ENCODE peak calls at places on chromosomes 5 and 9, in four cellular contexts. One of them, this sample, is unnamed.
A peak's percentile ranks its signal among the peaks of the same experiment; 100 is the strongest.

GRCh38 chr5:3119435-3119834 is 368.0 kb upstream of the IRX2 start:
- DNase-seq in H1: no peak
- DNase-seq in HepG2: no peak
- DNase-seq in SK-N-SH: no peak
- DNase-seq in this sample: no peak

GRCh38 chr5:120304653-120305052 is 159.4 kb upstream of the PRR16 start:
- DNase-seq in HepG2: no peak
- DNase-seq in SK-N-SH: no peak
- DNase-seq in H1: no peak
- DNase-seq in this sample: no peak

GRCh38 chr9:131657031-131657377 is 82.9 kb downstream of the RAPGEF1 start:
- DNase-seq in H1: no peak
- DNase-seq in HepG2: no peak
- DNase-seq in SK-N-SH: no peak
- DNase-seq in this sample: no peak

GRCh38 chr5:135251099-135251498 is 147.9 kb downstream of the MACROH2A1 start:
- DNase-seq in HepG2: no peak
- DNase-seq in SK-N-SH: no peak
- DNase-seq in H1: no peak
- DNase-seq in this sample: no peak

GRCh38 chr9:94984891-94985476 is 258.5 kb downstream of the AOPEP start:
- DNase-seq in SK-N-SH: no peak
- DNase-seq in HepG2: no peak
- DNase-seq in H1: no peak
- DNase-seq in this sample: no peak

GRCh38 chr5:62717211-62717927 is 138.8 kb downstream of the LRRC70 start:
- DNase-seq in H1: peak; percentile 25
- DNase-seq in HepG2: no peak
- DNase-seq in SK-N-SH: no peak
- DNase-seq in this sample: no peak

GRCh38 chr9:136538599-136539426 is 7.0 kb downstream of the NOTCH1 start:
- DNase-seq in H1: no peak
- DNase-seq in HepG2: no peak
- DNase-seq in SK-N-SH: no peak
- DNase-seq in this sample: no peak

GRCh38 chr9:110179734-110180133 is 28.2 kb downstream of the C9orf152 start:
- DNase-seq in SK-N-SH: no peak
- DNase-seq in H1: no peak
- DNase-seq in HepG2: no peak
- DNase-seq in this sample: no peak

GRCh38 chr5:138641547-138642298 is 66.5 kb upstream of the HSPA9 start:
- DNase-seq in SK-N-SH: peak; percentile 74
- DNase-seq in H1: peak; percentile 34
- DNase-seq in HepG2: peak; percentile 50
- DNase-seq in this sample: no peak

GRCh38 chr5:87769137-87769536 is 356.4 kb upstream of the CCNH start:
- DNase-seq in HepG2: no peak
- DNase-seq in SK-N-SH: no peak
- DNase-seq in H1: no peak
- DNase-seq in this sample: no peak

GRCh38 chr9:137194388-137194787 is 5.9 kb downstream of the SSNA1 start:
- DNase-seq in SK-N-SH: no peak
- DNase-seq in H1: no peak
- DNase-seq in HepG2: no peak
- DNase-seq in this sample: no peak

GRCh38 chr5:42656661-42657035 is 100.0 kb upstream of the CCDC152 start:
- DNase-seq in SK-N-SH: no peak
- DNase-seq in H1: no peak
- DNase-seq in HepG2: no peak
- DNase-seq in this sample: no peak
- TF ChIP-seq TCF12 in SK-N-SH: no peak
- TF ChIP-seq TCF12 in H1: no peak
- TF ChIP-seq TCF12 in HepG2: no peak
- TF ChIP-seq TCF12 in this sample: no peak

GRCh38 chr5:10333154-10334006 is 20.1 kb upstream of the MARCHF6 start:
- DNase-seq in H1: no peak
- DNase-seq in HepG2: no peak
- DNase-seq in SK-N-SH: peak; percentile 63
- DNase-seq in this sample: no peak
- TF ChIP-seq TCF12 in H1: no peak
- TF ChIP-seq TCF12 in HepG2: no peak
- TF ChIP-seq TCF12 in SK-N-SH: no peak
- TF ChIP-seq TCF12 in this sample: no peak

GRCh38 chr5:116035123-116035522 is 2.9 kb downstream of the ARL14EPL start:
- DNase-seq in H1: no peak
- DNase-seq in HepG2: no peak
- DNase-seq in SK-N-SH: no peak
- DNase-seq in this sample: no peak

GRCh38 chr5:116032991-116033390 is 719 bp downstream of the ARL14EPL start:
- DNase-seq in HepG2: no peak
- DNase-seq in H1: no peak
- DNase-seq in SK-N-SH: no peak
- DNase-seq in this sample: no peak

GRCh38 chr5:116037236-116037822 is 5.1 kb downstream of the ARL14EPL start:
- DNase-seq in HepG2: no peak
- DNase-seq in SK-N-SH: no peak
- DNase-seq in H1: no peak
- DNase-seq in this sample: no peak

DNA sequence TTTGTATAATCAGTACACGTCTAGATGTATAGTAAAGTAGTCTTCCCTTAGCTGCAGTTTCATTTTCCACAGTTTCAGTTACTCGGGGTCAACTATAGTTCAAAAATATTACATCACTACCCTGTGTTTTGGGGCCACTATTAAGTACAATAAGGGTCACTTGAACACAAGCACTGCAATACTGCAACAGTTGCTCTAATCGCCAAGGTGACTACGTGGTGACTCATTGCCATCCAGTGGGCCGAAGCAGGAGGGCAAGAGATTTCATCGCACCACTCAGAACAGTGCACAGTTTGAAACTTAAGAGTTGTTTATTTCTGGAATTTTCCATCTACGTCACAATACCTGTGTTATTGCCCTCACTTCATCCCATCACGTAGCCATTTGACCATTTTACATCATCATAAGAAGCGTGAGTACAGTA is at the start of gene ARL14EPL:
- DNase-seq in H1: peak; percentile 15
- DNase-seq in SK-N-SH: peak; percentile 3
- DNase-seq in HepG2: peak; percentile 47
- DNase-seq in this sample: no peak
- TF ChIP-seq TCF12 in H1: no peak
- TF ChIP-seq TCF12 in SK-N-SH: no peak
- TF ChIP-seq TCF12 in HepG2: no peak
- TF ChIP-seq TCF12 in this sample: no peak

GRCh38 chr9:3750311-3750710 is 224.5 kb upstream of the RFX3 start:
- DNase-seq in HepG2: no peak
- DNase-seq in H1: no peak
- DNase-seq in SK-N-SH: no peak
- DNase-seq in this sample: no peak
- TF ChIP-seq TCF12 in HepG2: no peak
- TF ChIP-seq TCF12 in H1: no peak
- TF ChIP-seq TCF12 in SK-N-SH: no peak
- TF ChIP-seq TCF12 in this sample: no peak

GRCh38 chr9:128800061-128800460 is 13.0 kb downstream of the TBC1D13 start:
- DNase-seq in SK-N-SH: no peak
- DNase-seq in HepG2: no peak
- DNase-seq in H1: no peak
- DNase-seq in this sample: no peak
- TF ChIP-seq TCF12 in SK-N-SH: no peak
- TF ChIP-seq TCF12 in HepG2: no peak
- TF ChIP-seq TCF12 in H1: no peak
- TF ChIP-seq TCF12 in this sample: no peak

DNA sequence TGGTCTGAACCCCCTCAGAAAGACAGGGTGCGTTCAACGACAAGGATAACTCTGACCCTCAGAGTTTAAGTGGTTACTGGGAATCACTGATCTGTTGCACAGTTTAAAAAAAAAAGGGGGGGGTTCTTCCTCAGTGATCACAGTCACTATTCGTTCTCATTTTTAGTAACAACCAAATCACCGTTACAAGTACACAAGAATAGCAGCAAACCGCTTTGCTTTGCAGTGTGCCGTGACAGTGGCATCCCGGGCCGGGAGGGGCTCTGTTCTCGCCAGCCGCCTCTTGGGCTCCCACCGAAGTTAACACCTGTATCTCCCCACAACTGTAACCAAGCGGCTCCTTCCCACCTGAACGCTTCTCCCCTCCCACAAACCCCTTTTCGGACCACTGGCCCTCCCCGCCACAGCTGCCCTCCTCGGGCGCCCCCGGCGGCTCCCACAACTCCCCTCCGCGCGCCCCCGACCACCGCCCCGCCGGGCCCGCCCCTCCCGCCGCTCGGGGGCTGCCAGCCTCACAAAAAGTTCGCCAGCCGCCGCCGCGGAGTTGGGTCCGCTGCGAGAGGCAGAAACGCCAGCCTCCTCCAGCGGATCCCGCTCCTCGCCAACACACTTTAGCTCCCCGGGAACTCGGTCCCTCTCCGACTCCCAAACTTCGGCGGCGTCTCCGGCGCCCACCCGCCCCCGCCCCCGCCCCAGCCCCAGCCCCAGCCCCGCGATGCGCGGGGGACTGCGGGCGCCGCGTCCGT is 1.2 kb downstream of the SSBP2 start:
- DNase-seq in SK-N-SH: peak; percentile 68
- DNase-seq in HepG2: no peak
- DNase-seq in H1: no peak
- DNase-seq in this sample: peak; percentile 69
- TF ChIP-seq TCF12 in SK-N-SH: no peak
- TF ChIP-seq TCF12 in HepG2: no peak
- TF ChIP-seq TCF12 in H1: no peak
- TF ChIP-seq TCF12 in this sample: peak; percentile 73